ENCODE peak calls at places on chromosomes 16 and 17, in four cellular contexts. Y is left cardiac atrium; S is naive thymus-derived CD8-positive, alpha-beta T cell; L is upper lobe of right lung. Q is an unnamed sample.

GRCh38 chr16:83967838-83968482 is at the start of gene NECAB2:
- ATAC-seq in Y (peak), S (no peak), L (peak), Q (peak)

GRCh38 chr16:70769131-70769530 is 31.8 kb downstream of the VAC14 start:
- ATAC-seq in Y (no peak), S (no peak), L (no peak), Q (no peak)

GRCh38 chr17:73492125-73492801 is 152.0 kb downstream of the SDK2 start:
- ATAC-seq in Y (no peak), S (no peak), L (no peak), Q (no peak)

GRCh38 chr17:77213778-77214132 is 73.0 kb downstream of the SEC14L1 start:
- ATAC-seq in Y (peak), S (no peak), L (no peak), Q (no peak)

GRCh38 chr16:59527206-59527997 is 793.3 kb upstream of the GOT2 start:
- ATAC-seq in Y (no peak), S (no peak), L (peak), Q (no peak)

GRCh38 chr16:64914-65255 is 7.5 kb downstream of the RHBDF1 start:
- ATAC-seq in Y (no peak), S (no peak), L (no peak), Q (no peak)

GRCh38 chr17:81533713-81534141 is 5.5 kb downstream of the FSCN2 start:
- ATAC-seq in Y (no peak), S (no peak), L (no peak), Q (no peak)

GRCh38 chr17:2931426-2931825 is 132.0 kb downstream of the OR1D5 start:
- ATAC-seq in Y (no peak), S (peak), L (no peak), Q (no peak)

GRCh38 chr17:14594690-14595089 is 293.8 kb downstream of the HS3ST3B1 start:
- ATAC-seq in Y (no peak), S (no peak), L (no peak), Q (no peak)

GRCh38 chr16:55759983-55760664 is 72.8 kb downstream of the CES1 start:
- ATAC-seq in Y (peak), S (no peak), L (peak), Q (peak)

GRCh38 chr17:33163827-33164555 is 129.1 kb downstream of the ASIC2 start:
- ATAC-seq in Y (peak), S (no peak), L (no peak), Q (peak)